ENCODE peak calls at places on chromosome 1, in four cellular contexts. H, F, G and U are unnamed samples.

GRCh38 chr1:67850611-67851075 is 17.4 kb upstream of the GNG12 start:
- DNase-seq in H (peak), G (peak), F (no peak), U (peak)

GRCh38 chr1:14538335-14538734 is 60.1 kb upstream of the KAZN start:
- DNase-seq in H (no peak), G (no peak), F (no peak), U (no peak)

GRCh38 chr1:17002524-17002902 is 9.2 kb downstream of the ATP13A2 start:
- DNase-seq in H (no peak), F (no peak), G (no peak), U (no peak)

GRCh38 chr1:204924013-204924759 is 53.5 kb downstream of the NFASC start:
- DNase-seq in F (no peak), G (no peak), H (no peak), U (no peak)

GRCh38 chr1:192550922-192551534 is 24.5 kb upstream of the RGS1 start:
- DNase-seq in H (no peak), G (no peak), F (no peak), U (no peak)

GRCh38 chr1:229253170-229253974 is 17.5 kb upstream of the RAB4A start:
- DNase-seq in F (peak), H (no peak), G (no peak), U (no peak)

GRCh38 chr1:32962248-32962896 is 2.2 kb downstream of the RNF19B start:
- DNase-seq in G (no peak), H (no peak), F (peak), U (no peak)

GRCh38 chr1:240244968-240245628 is 153.4 kb downstream of the FMN2 start:
- DNase-seq in F (no peak), G (no peak), H (no peak), U (no peak)

GRCh38 chr1:181151378-181152326 is 63.2 kb downstream of the IER5 start:
- DNase-seq in H (peak), F (no peak), G (peak), U (no peak)

GRCh38 chr1:172041689-172042088 is 200.4 kb downstream of the DNM3 start:
- DNase-seq in G (no peak), F (no peak), H (no peak), U (no peak)

GRCh38 chr1:159652506-159652905 is 61.9 kb downstream of the CRP start:
- DNase-seq in G (no peak), F (no peak), H (no peak), U (no peak)

GRCh38 chr1:4367230-4367629 is 287.2 kb upstream of the AJAP1 start:
- DNase-seq in G (no peak), H (no peak), F (no peak), U (no peak)

GRCh38 chr1:201128476-201128875 is 1.5 kb upstream of the ASCL5 start:
- DNase-seq in F (no peak), H (no peak), G (no peak), U (no peak)

GRCh38 chr1:190436615-190437014 is 41.0 kb downstream of the BRINP3 start:
- DNase-seq in F (peak), H (no peak), G (no peak), U (no peak)

GRCh38 chr1:205147191-205147590 is 25.4 kb upstream of the RBBP5 start:
- DNase-seq in H (no peak), F (no peak), G (no peak), U (no peak)

GRCh38 chr1:160800645-160801408 is 4.9 kb downstream of the LY9 start:
- DNase-seq in G (no peak), F (peak), H (no peak), U (no peak)

GRCh38 chr1:23743287-23744052 is at the start of gene ELOA:
- DNase-seq in F (peak), H (peak), G (peak), U (no peak)

GRCh38 chr1:156194300-156194652 is 372 bp downstream of the SLC25A44 start:
- DNase-seq in F (no peak), H (no peak), G (no peak), U (no peak)

GRCh38 chr1:170967042-170967910 is 31.9 kb downstream of the MROH9 start:
- DNase-seq in H (no peak), G (no peak), F (peak), U (no peak)

GRCh38 chr1:87878873-87879272 is 550.2 kb downstream of the LMO4 start:
- DNase-seq in F (no peak), H (no peak), G (no peak), U (no peak)

GRCh38 chr1:222754386-222755139 is 17.6 kb downstream of the FAM177B start:
- DNase-seq in G (peak), H (peak), F (no peak), U (peak)

GRCh38 chr1:18556364-18556763 is 74.3 kb upstream of the PAX7 start:
- DNase-seq in G (no peak), H (no peak), F (peak), U (no peak)

GRCh38 chr1:63522891-63523728 is at the start of the genes EFCAB7 and ITGB3BP:
- DNase-seq in G (peak), F (peak), H (peak), U (peak)

GRCh38 chr1:104780470-104781078 is 1030.9 kb downstream of the AMY1C start:
- DNase-seq in G (no peak), H (no peak), F (peak), U (no peak)

GRCh38 chr1:71621785-71622184 is 541.0 kb upstream of the ZRANB2 start:
- DNase-seq in H (no peak), G (no peak), F (no peak), U (no peak)

GRCh38 chr1:94998748-94999147 is 71.8 kb upstream of the CNN3 start:
- DNase-seq in F (no peak), G (no peak), H (no peak), U (no peak)

GRCh38 chr1:154609398-154610380 is 1.7 kb upstream of the ADAR start:
- DNase-seq in G (no peak), H (no peak), F (peak), U (no peak)

GRCh38 chr1:206703647-206704046 is 18.9 kb downstream of the MAPKAPK2 start:
- DNase-seq in F (no peak), H (no peak), G (no peak), U (no peak)

GRCh38 chr1:243230914-243231313 is 24.2 kb downstream of the CEP170 start:
- DNase-seq in H (no peak), F (peak), G (no peak), U (no peak)

GRCh38 chr1:206992815-206993214 is 22.6 kb upstream of the FCAMR start:
- DNase-seq in H (no peak), G (no peak), F (no peak), U (no peak)

DNA sequence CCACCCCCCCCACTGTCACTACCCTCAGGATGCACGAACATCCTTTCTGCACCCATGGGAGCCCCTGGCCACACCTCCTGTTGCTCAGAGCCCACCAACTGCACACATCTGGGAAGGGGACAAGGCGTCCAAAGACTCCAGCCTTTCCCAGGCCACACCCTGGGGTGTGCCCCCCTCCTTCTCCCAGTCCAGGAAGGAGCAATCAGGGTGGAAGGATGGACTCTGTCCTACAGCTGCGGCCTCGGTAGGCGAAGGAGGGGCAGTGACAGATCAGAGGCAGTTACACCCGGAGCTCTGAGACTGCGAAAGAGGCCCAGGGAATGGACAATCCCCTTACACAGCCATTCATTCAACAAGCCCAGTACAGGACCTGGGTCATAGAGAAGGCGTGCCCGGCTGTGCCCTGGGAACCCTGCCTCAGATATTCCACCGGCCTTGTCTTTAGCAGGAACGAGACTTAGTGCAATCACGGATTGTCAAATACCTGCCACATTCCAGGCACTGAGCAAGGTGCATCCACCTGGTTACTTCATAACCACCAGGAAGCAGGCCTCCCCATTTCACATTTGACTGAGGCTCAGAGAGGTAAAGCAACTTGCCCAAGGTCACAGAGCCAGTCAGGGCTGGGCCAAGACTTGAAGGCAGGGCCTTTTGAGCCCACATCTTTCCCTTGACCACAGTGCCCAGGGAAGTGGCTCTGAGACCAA is 9.4 kb downstream of the HSPG2 start:
- DNase-seq in G (peak), H (peak), F (no peak), U (no peak)
- H3K4me3 ChIP-seq in G (no peak), H (no peak), F (no peak), U (peak)

GRCh38 chr1:208207388-208208131 is 36.6 kb downstream of the PLXNA2 start:
- DNase-seq in G (peak), H (no peak), F (no peak), U (peak)
- H3K27ac ChIP-seq in G (peak), H (peak), F (no peak), U (peak)

GRCh38 chr1:85582687-85583354 is 2.3 kb downstream of the CCN1 start:
- DNase-seq in F (no peak), H (peak), G (no peak), U (no peak)
- H3K4me3 ChIP-seq in F (no peak), H (peak), G (peak), U (peak)

GRCh38 chr1:1239624-1240347 is 6.7 kb downstream of the C1QTNF12 start:
- DNase-seq in F (no peak), G (no peak), H (no peak), U (no peak)
- H3K27ac ChIP-seq in F (no peak), G (no peak), H (no peak), U (no peak)

GRCh38 chr1:45594412-45594811 is 10.6 kb downstream of the NASP start:
- DNase-seq in F (no peak), H (no peak), G (no peak), U (no peak)

GRCh38 chr1:45585496-45586075 is 1.7 kb downstream of the NASP start:
- DNase-seq in G (no peak), H (no peak), F (no peak), U (no peak)

GRCh38 chr1:45585110-45585426 is 1.2 kb downstream of the NASP start:
- DNase-seq in G (no peak), F (no peak), H (no peak), U (no peak)

GRCh38 chr1:45586769-45587168 is 2.9 kb downstream of the NASP start:
- DNase-seq in F (no peak), H (no peak), G (no peak), U (no peak)

DNA sequence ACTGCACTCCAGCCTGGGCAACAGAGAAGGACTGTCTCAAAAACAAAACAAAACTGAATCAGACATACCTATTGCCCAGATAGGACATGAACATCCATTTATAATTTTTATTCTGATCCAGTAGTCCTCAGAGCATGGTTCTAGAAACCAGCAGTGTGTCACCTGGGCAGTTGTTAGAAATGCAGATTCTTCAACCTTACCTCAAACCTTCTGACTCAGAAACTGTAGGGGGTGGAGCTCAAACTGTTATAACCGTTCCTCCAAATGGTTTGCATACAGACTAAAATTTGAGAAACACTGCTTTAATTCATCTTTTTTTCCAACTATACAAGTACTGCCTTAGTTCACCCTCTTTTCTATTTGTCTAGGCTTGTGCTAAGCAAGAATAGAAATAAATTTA is 6.0 kb downstream of the NASP start:
- DNase-seq in G (no peak), H (no peak), F (no peak), U (no peak)
- H3K4me3 ChIP-seq in G (peak), H (no peak), F (no peak), U (peak)